ENCODE peak calls at places on chromosomes 4 and X, in ten cellular contexts. C, O, P, D, R, G, U, V, Q and E are unnamed samples.

GRCh38 chrX:13699183-13699826 is 10.4 kb downstream of the RAB9A start:
- DNase-seq in C (no peak), O (no peak), P (no peak), D (no peak), R (no peak), G (no peak), U (no peak), V (no peak), Q (peak), E (no peak)

GRCh38 chr4:3021627-3022026 is 52.7 kb downstream of the HTT-AS start:
- DNase-seq in C (no peak), O (no peak), P (no peak), D (no peak), R (no peak), G (no peak), U (no peak), V (no peak), Q (no peak), E (no peak)

GRCh38 chr4:5378002-5378401 is 326.7 kb downstream of the STK32B start:
- DNase-seq in C (no peak), O (no peak), P (no peak), D (no peak), R (no peak), G (no peak), U (no peak), V (no peak), Q (peak), E (no peak)

GRCh38 chrX:16711219-16712115 is 1.0 kb downstream of the CTPS2 start:
- DNase-seq in C (peak), O (no peak), P (no peak), D (peak), R (no peak), G (no peak), U (peak), V (peak), Q (no peak), E (no peak)

GRCh38 chrX:23503835-23504539 is 163.3 kb upstream of the PRDX4 start:
- DNase-seq in C (peak), O (peak), P (peak), D (no peak), R (no peak), G (no peak), U (peak), V (peak), Q (peak), E (no peak)

GRCh38 chr4:26887809-26888208 is 27.2 kb downstream of the STIM2 start:
- DNase-seq in C (no peak), O (no peak), P (no peak), D (no peak), R (no peak), G (no peak), U (no peak), V (no peak), Q (no peak), E (no peak)

GRCh38 chrX:77742788-77743476 is 43.1 kb downstream of the ATRX start:
- DNase-seq in C (no peak), O (no peak), P (peak), D (peak), R (no peak), G (no peak), U (no peak), V (peak), Q (no peak), E (no peak)

GRCh38 chrX:100410083-100410590 is at the start of gene PCDH19:
- DNase-seq in C (peak), O (peak), P (peak), D (peak), R (peak), G (no peak), U (peak), V (peak), Q (peak), E (no peak)

GRCh38 chr4:125352521-125352920 is 37.8 kb downstream of the FAT4 start:
- DNase-seq in C (no peak), O (no peak), P (no peak), D (no peak), R (no peak), G (no peak), U (no peak), V (no peak), Q (no peak), E (no peak)

GRCh38 chrX:51802917-51803688 is 59.9 kb downstream of the GSPT2 start:
- DNase-seq in C (peak), O (peak), P (peak), D (peak), R (peak), G (no peak), U (peak), V (peak), Q (peak), E (no peak)

GRCh38 chr4:68987007-68987406 is 35.4 kb upstream of the UGT2A3 start:
- DNase-seq in C (no peak), O (no peak), P (no peak), D (no peak), R (no peak), G (no peak), U (no peak), V (no peak), Q (no peak), E (no peak)

GRCh38 chr4:110540606-110541440 is 64.9 kb downstream of the ENPEP start:
- DNase-seq in C (no peak), O (peak), P (no peak), D (no peak), R (no peak), G (no peak), U (no peak), V (no peak), Q (peak), E (no peak)

GRCh38 chrX:154409222-154409871 is at the start of gene DNASE1L1:
- DNase-seq in C (no peak), O (no peak), P (peak), D (peak), R (no peak), G (no peak), U (no peak), V (peak), Q (peak), E (peak)

GRCh38 chr4:153170407-153170806 is 33.8 kb upstream of the TRIM2 start:
- DNase-seq in C (no peak), O (no peak), P (no peak), D (no peak), R (no peak), G (no peak), U (no peak), V (no peak), Q (no peak), E (no peak)

GRCh38 chrX:20479896-20480295 is 213.2 kb upstream of the RPS6KA3 start:
- DNase-seq in C (no peak), O (no peak), P (no peak), D (no peak), R (no peak), G (no peak), U (no peak), V (no peak), Q (no peak), E (no peak)

GRCh38 chr4:66911898-66912297 is 633.4 kb downstream of the CENPC start:
- DNase-seq in C (no peak), O (peak), P (no peak), D (no peak), R (no peak), G (no peak), U (no peak), V (no peak), Q (peak), E (no peak)

GRCh38 chr4:26871611-26872010 is 11.0 kb downstream of the STIM2 start:
- DNase-seq in C (no peak), O (no peak), P (no peak), D (no peak), R (no peak), G (no peak), U (no peak), V (no peak), Q (peak), E (no peak)

GRCh38 chr4:187576751-187577150 is 418.8 kb upstream of the ZFP42 start:
- DNase-seq in C (no peak), O (no peak), P (no peak), D (no peak), R (no peak), G (no peak), U (no peak), V (no peak), Q (no peak), E (no peak)

GRCh38 chr4:31984872-31985271 is 1264.7 kb downstream of the PCDH7 start:
- DNase-seq in C (no peak), O (no peak), P (no peak), D (no peak), R (no peak), G (no peak), U (no peak), V (no peak), Q (no peak), E (no peak)

GRCh38 chr4:88653371-88653946 is 44.2 kb downstream of the NAP1L5 start:
- DNase-seq in C (no peak), O (no peak), P (no peak), D (no peak), R (no peak), G (no peak), U (no peak), V (no peak), Q (no peak), E (no peak)

GRCh38 chr4:152460488-152460887 is 75.4 kb downstream of the FBXW7 start:
- DNase-seq in C (no peak), O (peak), P (no peak), D (no peak), R (no peak), G (no peak), U (no peak), V (no peak), Q (peak), E (no peak)

GRCh38 chr4:94534401-94535312 is 82.9 kb downstream of the PDLIM5 start:
- DNase-seq in C (no peak), O (no peak), P (no peak), D (no peak), R (no peak), G (no peak), U (no peak), V (no peak), Q (no peak), E (no peak)